ENCODE peak calls at places on chromosomes 5 and 9, in six cellular contexts. G is HuH-7, D is iPS-NIHi11, I is astrocyte of the spinal cord, W is NCI-H2081, Q is anterior cingulate cortex. V is an unnamed sample.

GRCh38 chr5:124932791-124933600 is 186.6 kb upstream of the ZNF608 start:
- DNase-seq in G (no peak), D (no peak), I (peak; percentile 85), W (no peak), Q (no peak), V (no peak)

GRCh38 chr5:59542841-59543825 is 350.4 kb downstream of the PDE4D start:
- DNase-seq in G (no peak), D (no peak), I (peak; percentile 72), W (no peak), Q (peak; percentile 36), V (no peak)

GRCh38 chr5:52449506-52449905 is 338.2 kb upstream of the ITGA1 start:
- DNase-seq in G (no peak), D (no peak), I (no peak), W (no peak), Q (no peak), V (no peak)

GRCh38 chr9:123401879-123402513 is 46.0 kb downstream of the CRB2 start:
- DNase-seq in G (peak; percentile 88), D (peak; percentile 75), I (peak; percentile 54), W (peak; percentile 32), Q (peak; percentile 31), V (peak; percentile 88)

GRCh38 chr5:137833463-137833862 is 34.2 kb upstream of the MYOT start:
- DNase-seq in G (no peak), D (no peak), I (peak; percentile 76), W (no peak), Q (no peak), V (peak; percentile 95)

GRCh38 chr9:113985968-113986585 is 92.0 kb downstream of the AMBP start:
- DNase-seq in G (no peak), D (no peak), I (peak; percentile 47), W (no peak), Q (no peak), V (no peak)

GRCh38 chr5:14787801-14788579 is 83.6 kb downstream of the ANKH start:
- DNase-seq in G (no peak), D (no peak), I (no peak), W (no peak), Q (no peak), V (no peak)

GRCh38 chr5:136232316-136232715 is 39.4 kb upstream of the SMIM32 start:
- DNase-seq in G (no peak), D (no peak), I (no peak), W (no peak), Q (no peak), V (no peak)

GRCh38 chr5:75656311-75657003 is 45.2 kb downstream of the ANKDD1B start:
- DNase-seq in G (no peak), D (peak; percentile 52), I (peak; percentile 50), W (no peak), Q (peak; percentile 32), V (peak; percentile 48)

GRCh38 chr9:133881671-133882381 is 110.3 kb downstream of the VAV2 start:
- DNase-seq in G (no peak), D (no peak), I (no peak), W (peak; percentile 52), Q (no peak), V (peak; percentile 75)

GRCh38 chr9:124403246-124403645 is 12.0 kb downstream of the PSMB7 start:
- DNase-seq in G (no peak), D (no peak), I (no peak), W (no peak), Q (no peak), V (no peak)

GRCh38 chr9:124941689-124942561 is 1.0 kb upstream of the GOLGA1 start:
- DNase-seq in G (no peak), D (peak; percentile 10), I (peak; percentile 69), W (peak; percentile 7), Q (peak; percentile 55), V (no peak)

GRCh38 chr9:20490246-20490834 is 132.0 kb downstream of the MLLT3 start:
- DNase-seq in G (no peak), D (no peak), I (no peak), W (no peak), Q (no peak), V (no peak)

GRCh38 chr9:123364241-123364824 is 8.3 kb downstream of the CRB2 start:
- DNase-seq in G (no peak), D (no peak), I (peak; percentile 43), W (no peak), Q (peak; percentile 81), V (no peak)

GRCh38 chr5:74851684-74852353 is 14.4 kb downstream of the FAM169A start:
- DNase-seq in G (no peak), D (no peak), I (peak; percentile 49), W (no peak), Q (no peak), V (peak; percentile 83)

GRCh38 chr5:54234304-54234938 is 76.0 kb downstream of the ARL15 start:
- DNase-seq in G (peak; percentile 4), D (no peak), I (peak; percentile 64), W (peak; percentile 13), Q (no peak), V (peak; percentile 45)

GRCh38 chr9:131826966-131827525 is 87.2 kb upstream of the RAPGEF1 start:
- DNase-seq in G (no peak), D (no peak), I (no peak), W (no peak), Q (no peak), V (peak; percentile 76)

GRCh38 chr5:139733698-139734491 is 61.7 kb upstream of the PSD2 start:
- DNase-seq in G (peak; percentile 82), D (no peak), I (no peak), W (no peak), Q (peak; percentile 96), V (no peak)